ENCODE peak calls at places on chromosomes 4 and X, in nine cellular contexts. D is Kasumi-1; P is central memory CD8-positive, alpha-beta T cell; J is occipital lobe; G is NCI-H510A treated with DMSO at 0.1 percent for 48 hours; L is Peyer's patch; B is immature natural killer cell; C is T-cell; M is stimulated activated naive CD4-positive, alpha-beta T cell. W is an unnamed sample.

GRCh38 chr4:139528377-139529005 is 27.5 kb downstream of the SETD7 start:
- DNase-seq in L (peak), M (no peak), B (peak), G (no peak), J (no peak), C (no peak), P (peak), D (peak), W (peak)

GRCh38 chr4:60589425-60589824 is 610.7 kb upstream of the ADGRL3 start:
- DNase-seq in D (peak), C (no peak), G (no peak), P (no peak), B (no peak), J (no peak), M (no peak), L (no peak), W (no peak)

GRCh38 chr4:181006509-181007290 is 1236.5 kb upstream of the TENM3 start:
- DNase-seq in D (no peak), G (no peak), P (no peak), J (no peak), C (no peak), L (no peak), B (no peak), M (no peak), W (peak)

GRCh38 chr4:3250956-3251690 is 2.2 kb downstream of the MSANTD1 start:
- DNase-seq in J (no peak), L (no peak), D (no peak), C (no peak), M (no peak), P (no peak), G (no peak), B (no peak), W (peak)

GRCh38 chrX:118520858-118521206 is 25.2 kb downstream of the DOCK11 start:
- DNase-seq in G (no peak), J (no peak), B (no peak), C (no peak), P (no peak), M (no peak), D (no peak), L (no peak), W (no peak)

GRCh38 chr4:120916937-120917336 is 5.6 kb downstream of the PRDM5 start:
- DNase-seq in L (no peak), M (no peak), D (no peak), B (no peak), G (no peak), J (no peak), C (no peak), P (no peak), W (no peak)

GRCh38 chr4:993111-994029 is at the start of gene SLC26A1:
- DNase-seq in G (no peak), B (no peak), M (no peak), J (no peak), P (no peak), L (no peak), C (no peak), D (no peak), W (no peak)

GRCh38 chrX:21723097-21723496 is 34.8 kb downstream of the SMPX start:
- DNase-seq in B (no peak), M (no peak), L (no peak), C (no peak), P (no peak), D (peak), J (no peak), G (no peak), W (peak)

GRCh38 chr4:155967098-155967497 is 13.4 kb upstream of the CTSO start:
- DNase-seq in G (no peak), J (no peak), L (no peak), M (no peak), P (no peak), B (no peak), D (no peak), C (no peak), W (peak)

GRCh38 chrX:154043003-154043402 is 23.3 kb upstream of the IRAK1 start:
- DNase-seq in M (no peak), C (no peak), P (no peak), G (no peak), L (no peak), J (no peak), D (no peak), B (no peak), W (peak)

GRCh38 chrX:39972340-39972739 is 125.4 kb downstream of the BCOR start:
- DNase-seq in C (no peak), J (no peak), M (no peak), P (no peak), B (no peak), G (no peak), D (no peak), L (no peak), W (peak)

GRCh38 chr4:15961778-15962510 is 1.0 kb downstream of the FGFBP2 start:
- DNase-seq in J (no peak), P (peak), C (peak), G (no peak), M (no peak), B (peak), D (no peak), L (no peak), W (no peak)

GRCh38 chr4:3745886-3746656 is 20.1 kb upstream of the ADRA2C start:
- DNase-seq in G (peak), L (no peak), B (no peak), J (no peak), M (no peak), D (no peak), C (no peak), P (no peak), W (no peak)

GRCh38 chr4:47271296-47271695 is 192.2 kb downstream of the COMMD8 start:
- DNase-seq in C (no peak), L (no peak), B (no peak), J (no peak), P (no peak), M (no peak), G (no peak), D (no peak), W (no peak)

GRCh38 chrX:118974908-118975671 is 672 bp downstream of the LONRF3 start:
- DNase-seq in M (peak), G (peak), B (peak), C (peak), D (no peak), J (no peak), P (peak), L (peak), W (peak)

GRCh38 chr4:34170941-34171340 is 2073.4 kb downstream of the ARAP2 start:
- DNase-seq in M (no peak), D (no peak), L (no peak), G (no peak), P (no peak), J (no peak), B (no peak), C (no peak), W (no peak)

GRCh38 chr4:170088686-170089085 is 1.1 kb downstream of the AADAT start:
- DNase-seq in J (no peak), C (no peak), B (no peak), L (no peak), D (peak), P (no peak), G (peak), M (no peak), W (peak)

GRCh38 chrX:134891652-134892051 is 99.1 kb upstream of the SMIM10 start:
- DNase-seq in D (no peak), B (no peak), J (no peak), C (no peak), G (no peak), L (no peak), P (no peak), M (no peak), W (no peak)